ENCODE peak calls at places on chromosomes 6 and 20, in four cellular contexts. K is OCI-LY7, B is kidney, C is heart right ventricle. V is an unnamed sample.

GRCh38 chr20:5073154-5074049 is 46.4 kb downstream of the PCNA start:
- DNase-seq in K (no peak), B (peak), C (peak), V (peak)

GRCh38 chr6:166687070-166687469 is 60.0 kb upstream of the RPS6KA2 start:
- DNase-seq in K (no peak), B (no peak), C (no peak), V (no peak)

GRCh38 chr6:134065706-134066105 is 13.3 kb upstream of the SLC2A12 start:
- DNase-seq in C (no peak), B (no peak), K (peak), V (no peak)

GRCh38 chr6:26284537-26285142 is 80.4 kb upstream of the BTN3A2 start:
- DNase-seq in K (peak), B (peak), C (peak), V (no peak)

GRCh38 chr6:32212076-32212760 is 11.6 kb downstream of the NOTCH4 start:
- DNase-seq in C (no peak), B (no peak), K (no peak), V (no peak)

GRCh38 chr20:32440069-32440757 is 82.1 kb downstream of the ASXL1 start:
- DNase-seq in C (no peak), B (no peak), K (no peak), V (no peak)

GRCh38 chr6:75402296-75402695 is 91.3 kb downstream of the FILIP1 start:
- DNase-seq in K (no peak), C (peak), B (no peak), V (no peak)

GRCh38 chr6:90106449-90106848 is 190.2 kb downstream of the BACH2 start:
- DNase-seq in C (no peak), B (no peak), K (no peak), V (no peak)

GRCh38 chr20:8414611-8415274 is 282.7 kb downstream of the PLCB1 start:
- DNase-seq in B (no peak), C (no peak), K (no peak), V (no peak)

GRCh38 chr6:117463762-117464665 is 18.5 kb upstream of the DCBLD1 start:
- DNase-seq in C (no peak), B (no peak), K (no peak), V (no peak)

GRCh38 chr6:170176621-170177382 is 114.1 kb downstream of the DLL1 start:
- DNase-seq in B (peak), K (no peak), C (no peak), V (no peak)

GRCh38 chr6:3617681-3618299 is 133.7 kb downstream of the PXDC1 start:
- DNase-seq in K (no peak), C (no peak), B (no peak), V (no peak)

GRCh38 chr6:127518710-127519468 is at the start of gene MTCL3:
- DNase-seq in C (peak), K (no peak), B (peak), V (no peak)

GRCh38 chr20:51563141-51563596 is 20.6 kb upstream of the NFATC2 start:
- DNase-seq in C (no peak), B (no peak), K (no peak), V (no peak)

GRCh38 chr20:63141531-63141930 is 74.4 kb downstream of the YTHDF1 start:
- DNase-seq in K (no peak), B (no peak), C (no peak), V (peak)

GRCh38 chr6:29953001-29953436 is 10.7 kb downstream of the HLA-A start:
- DNase-seq in K (no peak), B (no peak), C (peak), V (no peak)

GRCh38 chr20:40441771-40442170 is 247.3 kb downstream of the MAFB start:
- DNase-seq in C (no peak), B (no peak), K (no peak), V (no peak)

GRCh38 chr20:40443731-40444130 is 245.3 kb downstream of the MAFB start:
- DNase-seq in K (no peak), B (no peak), C (no peak), V (no peak)

GRCh38 chr20:40446868-40447267 is 242.2 kb downstream of the MAFB start:
- DNase-seq in K (no peak), C (no peak), B (no peak), V (no peak)

GRCh38 chr20:40438161-40438835 is 250.7 kb downstream of the MAFB start:
- DNase-seq in C (no peak), B (no peak), K (no peak), V (no peak)

DNA sequence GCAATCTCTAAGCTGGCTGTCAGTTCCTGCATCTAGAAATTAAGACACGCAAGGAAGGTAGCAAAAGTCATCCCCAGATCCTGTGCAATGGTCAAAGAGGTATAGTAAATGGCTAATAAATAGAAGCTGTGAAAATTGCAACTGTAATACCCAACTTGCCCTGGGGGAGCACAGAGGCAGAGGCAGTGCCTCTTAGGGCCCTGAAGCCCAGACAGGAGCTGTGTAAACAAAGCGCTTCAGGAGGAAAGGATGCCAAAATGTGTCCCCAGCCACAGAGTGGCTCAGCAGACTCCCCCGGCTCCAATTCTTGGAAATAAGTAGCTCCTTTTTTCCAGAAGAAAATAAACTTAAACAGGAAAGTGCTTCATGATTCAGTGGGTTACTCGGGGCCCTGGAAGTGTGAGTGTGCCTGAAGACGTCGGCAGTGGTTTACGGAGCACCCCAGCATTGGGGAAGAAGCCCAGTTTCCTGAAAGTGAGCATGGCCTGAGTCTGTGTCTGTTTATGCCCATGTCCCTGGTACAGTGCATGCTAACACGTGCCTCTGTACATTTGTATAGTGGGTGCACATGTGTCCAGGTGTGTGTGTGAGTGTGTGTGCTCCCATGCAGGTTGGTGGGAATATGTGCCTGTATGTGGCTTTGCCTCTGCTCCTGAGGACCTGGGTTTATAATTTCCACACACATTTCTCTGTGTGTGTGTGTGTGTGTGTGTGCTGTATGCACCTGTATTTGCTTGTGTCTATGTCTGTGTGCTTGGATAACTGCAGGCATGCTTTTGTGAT is 246.7 kb downstream of the MAFB start:
- DNase-seq in C (no peak), B (no peak), K (no peak), V (no peak)
- TF ChIP-seq CTCF in C (no peak), B (no peak), K (no peak), V (peak)

GRCh38 chr6:128554302-128554701 is 33.9 kb upstream of the PTPRK start:
- DNase-seq in C (peak), B (no peak), K (no peak), V (no peak)
- TF ChIP-seq CTCF in C (peak), B (peak), K (peak), V (peak)

GRCh38 chr6:139570166-139570565 is 195.7 kb upstream of the CITED2 start:
- DNase-seq in C (no peak), B (no peak), K (no peak), V (no peak)

GRCh38 chr6:139568157-139568955 is 193.9 kb upstream of the CITED2 start:
- DNase-seq in C (no peak), K (no peak), B (no peak), V (no peak)

GRCh38 chr6:139568956-139569538 is 194.6 kb upstream of the CITED2 start:
- DNase-seq in B (no peak), C (no peak), K (no peak), V (no peak)

GRCh38 chr6:139569561-139569960 is 195.1 kb upstream of the CITED2 start:
- DNase-seq in C (no peak), K (no peak), B (no peak), V (no peak)

DNA sequence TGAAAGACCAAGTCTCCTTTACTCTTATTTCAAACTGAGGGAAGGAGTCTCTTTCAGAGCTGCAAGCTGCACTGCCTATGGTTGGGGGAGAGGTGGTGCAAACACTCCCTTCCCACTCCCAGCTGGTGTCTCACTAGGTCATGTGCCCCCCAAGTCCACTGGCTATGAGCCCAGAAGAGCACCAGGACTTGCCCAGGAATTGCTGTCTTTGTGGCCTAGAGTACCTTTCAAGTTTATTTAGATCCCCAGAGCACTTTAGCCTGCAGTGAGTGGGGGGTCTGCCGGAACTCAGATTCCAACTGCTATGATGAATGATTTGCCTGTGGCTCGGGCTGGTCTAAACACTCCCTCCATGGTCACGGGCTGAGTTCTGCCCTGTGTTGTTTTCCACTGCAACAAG is 192.6 kb upstream of the CITED2 start:
- DNase-seq in K (no peak), C (no peak), B (no peak), V (no peak)
- TF ChIP-seq CTCF in K (no peak), C (no peak), B (no peak), V (no peak)

GRCh38 chr6:149559389-149559788 is 6.8 kb upstream of the GINM1 start:
- DNase-seq in B (no peak), K (no peak), C (no peak), V (no peak)

GRCh38 chr6:149563928-149564325 is 2.2 kb upstream of the GINM1 start:
- DNase-seq in K (no peak), C (no peak), B (no peak), V (no peak)

GRCh38 chr6:149563203-149563927 is 2.8 kb upstream of the GINM1 start:
- DNase-seq in B (no peak), K (no peak), C (no peak), V (no peak)

GRCh38 chr6:149558029-149558428 is 8.1 kb upstream of the GINM1 start:
- DNase-seq in K (no peak), B (no peak), C (no peak), V (no peak)

DNA sequence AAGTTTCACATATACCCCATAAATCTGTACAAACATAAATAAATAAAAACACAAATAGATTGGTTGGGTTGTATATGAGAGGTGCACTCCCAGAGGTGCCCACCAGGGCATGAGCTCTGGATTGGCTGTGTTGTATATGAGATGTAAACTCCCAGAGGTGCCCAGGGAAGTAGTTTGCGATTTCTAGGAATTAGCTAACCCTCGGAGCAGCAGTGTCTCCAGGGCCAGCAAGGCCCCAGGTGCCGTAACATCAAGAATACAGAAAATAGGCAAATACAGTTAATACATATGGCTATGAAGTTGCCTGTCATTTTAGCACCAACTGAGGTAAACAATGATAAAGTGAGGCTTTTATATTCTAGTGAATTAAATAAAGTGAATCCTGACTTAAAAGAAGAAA is 5.4 kb upstream of the GINM1 start:
- DNase-seq in B (no peak), C (no peak), K (peak), V (no peak)
- TF ChIP-seq CTCF in B (peak), C (peak), K (peak), V (peak)

DNA sequence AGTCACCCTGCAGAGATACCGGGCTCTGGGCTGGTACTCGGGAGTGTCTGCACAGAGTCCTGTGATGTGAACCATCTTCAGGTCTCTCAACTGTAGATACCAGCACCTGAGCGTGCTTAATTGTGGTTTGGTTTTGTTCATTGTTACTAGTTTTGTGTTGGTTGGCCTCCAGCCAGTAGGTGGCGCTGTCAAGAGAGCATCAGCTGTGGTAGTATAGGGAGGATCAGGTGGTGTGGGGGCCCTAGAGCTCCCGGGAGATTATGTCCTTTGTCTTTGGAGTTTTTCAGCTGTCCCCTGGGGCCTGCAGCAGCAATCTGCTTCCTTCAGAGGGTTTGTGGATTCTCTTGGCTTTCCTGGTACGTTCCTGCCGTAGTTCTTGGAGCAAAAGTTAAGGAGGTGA is 67.9 kb downstream of the CDYL start:
- DNase-seq in C (no peak), K (no peak), B (no peak), V (no peak)
- TF ChIP-seq CTCF in C (no peak), K (peak), B (no peak), V (peak)

GRCh38 chr6:132964868-132965382 is 150.6 kb downstream of the RPS12 start:
- DNase-seq in C (no peak), B (no peak), K (no peak), V (no peak)

GRCh38 chr6:132968419-132968950 is 154.1 kb downstream of the RPS12 start:
- DNase-seq in K (no peak), B (no peak), C (no peak), V (no peak)

GRCh38 chr6:132969188-132969587 is 154.8 kb downstream of the RPS12 start:
- DNase-seq in B (no peak), C (no peak), K (no peak), V (no peak)

GRCh38 chr6:132964101-132964867 is 149.9 kb downstream of the RPS12 start:
- DNase-seq in C (no peak), K (no peak), B (no peak), V (no peak)

DNA sequence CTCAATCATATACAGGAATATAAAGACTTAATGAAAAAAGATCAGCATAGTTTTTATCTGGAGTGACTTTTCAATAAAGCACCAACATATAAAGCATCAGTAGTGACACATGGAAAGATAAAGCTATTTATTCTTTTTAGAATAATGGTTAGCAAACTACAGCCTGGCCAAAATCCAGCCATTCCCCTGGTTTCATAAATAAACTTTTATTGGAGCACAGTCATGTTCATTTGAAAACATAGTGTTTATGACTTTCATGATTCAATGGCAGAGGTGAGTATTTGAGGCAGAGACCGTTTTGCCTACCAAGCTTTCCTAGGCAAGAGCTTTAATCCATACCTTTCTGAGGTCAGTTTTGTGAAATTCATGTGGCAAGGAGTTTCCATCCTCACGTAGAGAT is 153.5 kb downstream of the RPS12 start:
- DNase-seq in B (no peak), K (no peak), C (no peak), V (no peak)
- TF ChIP-seq CTCF in B (no peak), K (no peak), C (no peak), V (no peak)